ENCODE peak calls at places on chromosome 18, in nine cellular contexts. Y, P, D, H, X, L, B, N and R are unnamed samples.

GRCh38 chr18:75247041-75247551 is 36.5 kb downstream of the TSHZ1 start:
- DNase-seq in L (peak), H (no peak), B (no peak), N (no peak), Y (no peak), D (no peak), P (no peak), X (no peak), R (peak)

GRCh38 chr18:63708650-63709049 is 5.9 kb downstream of the SERPINB11 start:
- DNase-seq in D (no peak), H (no peak), B (no peak), X (no peak), N (peak), P (no peak), L (peak), Y (no peak), R (peak)

GRCh38 chr18:10530852-10531251 is 5.0 kb downstream of the NAPG start:
- DNase-seq in Y (no peak), B (peak), N (no peak), X (no peak), L (no peak), D (no peak), H (no peak), P (no peak), R (peak)

GRCh38 chr18:75727479-75727878 is 300.0 kb upstream of the SMIM21 start:
- DNase-seq in D (peak), Y (peak), P (no peak), B (peak), N (no peak), X (no peak), L (peak), H (no peak), R (peak)

GRCh38 chr18:49487711-49488310 is 777 bp upstream of the C18orf32 start:
- DNase-seq in P (no peak), H (no peak), N (no peak), B (no peak), Y (no peak), X (no peak), D (no peak), L (no peak), R (peak)

GRCh38 chr18:49819768-49820662 is 6.7 kb upstream of the ACAA2 start:
- DNase-seq in D (peak), N (no peak), B (no peak), H (no peak), X (no peak), Y (no peak), L (no peak), P (no peak), R (peak)

GRCh38 chr18:61896767-61897166 is 4.0 kb upstream of the RNF152 start:
- DNase-seq in D (peak), X (no peak), Y (no peak), L (peak), N (no peak), B (peak), P (peak), H (no peak), R (peak)

GRCh38 chr18:8990276-8991031 is 112.0 kb upstream of the NDUFV2 start:
- DNase-seq in Y (no peak), X (peak), L (peak), P (no peak), B (no peak), H (no peak), D (peak), N (no peak), R (no peak)

GRCh38 chr18:74459877-74460276 is 2.8 kb upstream of the DIPK1C start:
- DNase-seq in P (no peak), H (no peak), B (no peak), L (no peak), D (no peak), Y (no peak), X (no peak), N (no peak), R (no peak)

GRCh38 chr18:55018602-55019001 is 59.3 kb upstream of the CCDC68 start:
- DNase-seq in B (no peak), D (no peak), Y (no peak), X (no peak), N (no peak), P (no peak), L (peak), H (no peak), R (peak)

GRCh38 chr18:48544116-48544515 is 5.3 kb downstream of the CTIF start:
- DNase-seq in P (no peak), B (no peak), X (no peak), N (no peak), L (no peak), D (no peak), H (no peak), Y (no peak), R (no peak)

GRCh38 chr18:11121426-11121825 is 27.9 kb downstream of the PIEZO2 start:
- DNase-seq in N (no peak), P (no peak), B (no peak), L (no peak), Y (no peak), H (no peak), X (no peak), D (no peak), R (peak)

GRCh38 chr18:58829263-58829662 is 35.4 kb upstream of the ZNF532 start:
- DNase-seq in P (no peak), H (no peak), L (no peak), X (no peak), B (no peak), N (no peak), Y (no peak), D (no peak), R (peak)

GRCh38 chr18:58128286-58129018 is 84.4 kb downstream of the NEDD4L start:
- DNase-seq in Y (no peak), D (peak), H (no peak), B (peak), N (no peak), P (no peak), X (no peak), L (no peak), R (no peak)

GRCh38 chr18:75212626-75213110 is 2.1 kb downstream of the TSHZ1 start:
- DNase-seq in Y (no peak), L (no peak), P (no peak), X (no peak), B (peak), N (no peak), H (no peak), D (no peak), R (no peak)

GRCh38 chr18:12657048-12657848 is 659 bp downstream of the SPIRE1 start:
- DNase-seq in Y (no peak), N (no peak), D (peak), H (peak), P (no peak), X (peak), L (peak), B (peak), R (peak)

GRCh38 chr18:26017929-26018328 is 72.5 kb downstream of the SS18 start:
- DNase-seq in P (no peak), N (no peak), Y (no peak), L (no peak), X (no peak), D (no peak), H (no peak), B (no peak), R (no peak)

GRCh38 chr18:5951515-5952081 is 56.3 kb upstream of the TMEM200C start:
- DNase-seq in D (no peak), Y (no peak), B (no peak), N (no peak), L (no peak), P (no peak), X (no peak), H (no peak), R (no peak)

GRCh38 chr18:55109818-55110414 is 150.7 kb upstream of the CCDC68 start:
- DNase-seq in B (no peak), H (no peak), X (no peak), L (no peak), Y (no peak), D (no peak), N (no peak), P (no peak), R (no peak)

GRCh38 chr18:56139792-56140254 is 498.6 kb downstream of the TXNL1 start:
- DNase-seq in P (no peak), Y (no peak), D (peak), X (peak), N (peak), B (peak), L (peak), H (no peak), R (peak)

GRCh38 chr18:30387401-30387800 is 655.1 kb downstream of the DSC3 start:
- DNase-seq in X (no peak), D (no peak), P (no peak), H (no peak), Y (no peak), L (no peak), B (no peak), N (no peak), R (no peak)

GRCh38 chr18:62784338-62784965 is 69.1 kb downstream of the PHLPP1 start:
- DNase-seq in X (no peak), Y (no peak), B (no peak), L (no peak), D (no peak), P (no peak), N (no peak), H (no peak), R (peak)

GRCh38 chr18:52340466-52341378 is 725 bp downstream of the DCC start:
- DNase-seq in Y (no peak), X (peak), B (no peak), L (no peak), N (no peak), P (no peak), D (no peak), H (no peak), R (no peak)

GRCh38 chr18:22342625-22343024 is 75.1 kb downstream of the CTAGE1 start:
- DNase-seq in H (no peak), B (peak), X (no peak), L (peak), Y (no peak), D (peak), N (no peak), P (peak), R (peak)

GRCh38 chr18:7923105-7923504 is 356.0 kb downstream of the PTPRM start:
- DNase-seq in L (no peak), X (no peak), P (no peak), H (no peak), B (no peak), D (no peak), Y (no peak), N (no peak), R (no peak)
- H3K4me3 ChIP-seq in L (no peak), X (no peak), P (no peak), H (no peak), B (no peak), D (no peak), Y (no peak), N (no peak), R (no peak)

GRCh38 chr18:79026491-79026890 is 42.7 kb upstream of the ATP9B start:
- DNase-seq in D (no peak), X (no peak), N (no peak), H (no peak), B (no peak), L (no peak), P (no peak), Y (no peak), R (no peak)
- TF ChIP-seq CTCF in D (no peak), X (no peak), N (no peak), H (no peak), B (no peak), L (no peak), P (no peak), Y (peak), R (no peak)

DNA sequence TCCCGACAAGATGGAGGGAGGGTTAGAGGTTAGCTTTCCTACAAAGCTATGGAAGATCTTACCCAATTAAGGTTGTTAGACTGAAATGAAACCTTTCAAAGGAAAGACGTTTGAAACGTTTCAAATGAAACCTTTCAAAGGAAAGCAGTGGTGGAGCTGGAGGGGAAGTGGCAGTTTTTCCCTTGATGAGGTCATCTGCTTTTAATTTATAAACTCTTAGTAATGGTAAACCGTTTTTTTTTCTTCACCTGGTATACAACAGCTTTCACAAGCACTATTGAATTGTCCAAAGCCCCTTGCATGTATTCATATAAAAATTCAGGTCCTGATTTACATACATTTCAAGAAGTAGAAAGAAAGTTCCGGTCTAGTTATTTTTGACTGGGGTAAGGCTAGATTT is 7.4 kb downstream of the PMAIP1 start:
- DNase-seq in D (no peak), Y (peak), L (peak), N (no peak), B (no peak), X (no peak), P (no peak), H (no peak), R (no peak)
- H3K4me3 ChIP-seq in D (no peak), Y (peak), L (no peak), N (no peak), B (no peak), X (no peak), P (no peak), H (no peak), R (no peak)

DNA sequence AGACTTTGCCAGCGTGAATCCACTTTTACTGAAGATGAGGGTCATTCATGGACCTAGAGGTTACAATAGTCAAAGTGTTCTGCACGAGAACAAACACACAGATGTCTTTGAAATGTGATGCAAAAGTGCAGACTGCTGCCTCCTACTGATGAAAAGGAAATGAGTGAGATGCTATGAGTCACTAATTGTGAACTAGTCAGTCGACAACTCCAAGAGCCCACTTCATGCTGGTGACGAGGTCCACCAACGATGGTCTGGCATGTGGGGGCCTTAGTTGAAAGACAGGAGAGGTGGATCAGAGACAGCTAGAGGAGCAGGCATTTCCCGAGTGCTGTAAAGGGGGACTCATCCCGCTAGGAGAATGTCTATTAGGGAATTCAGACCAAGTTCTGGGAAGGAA is 17.1 kb upstream of the ZNF236 start:
- DNase-seq in N (no peak), X (no peak), D (no peak), Y (no peak), P (no peak), H (no peak), L (peak), B (no peak), R (peak)
- TF ChIP-seq CTCF in N (no peak), X (no peak), D (no peak), Y (peak), P (peak), H (no peak), L (peak), B (no peak), R (peak)

DNA sequence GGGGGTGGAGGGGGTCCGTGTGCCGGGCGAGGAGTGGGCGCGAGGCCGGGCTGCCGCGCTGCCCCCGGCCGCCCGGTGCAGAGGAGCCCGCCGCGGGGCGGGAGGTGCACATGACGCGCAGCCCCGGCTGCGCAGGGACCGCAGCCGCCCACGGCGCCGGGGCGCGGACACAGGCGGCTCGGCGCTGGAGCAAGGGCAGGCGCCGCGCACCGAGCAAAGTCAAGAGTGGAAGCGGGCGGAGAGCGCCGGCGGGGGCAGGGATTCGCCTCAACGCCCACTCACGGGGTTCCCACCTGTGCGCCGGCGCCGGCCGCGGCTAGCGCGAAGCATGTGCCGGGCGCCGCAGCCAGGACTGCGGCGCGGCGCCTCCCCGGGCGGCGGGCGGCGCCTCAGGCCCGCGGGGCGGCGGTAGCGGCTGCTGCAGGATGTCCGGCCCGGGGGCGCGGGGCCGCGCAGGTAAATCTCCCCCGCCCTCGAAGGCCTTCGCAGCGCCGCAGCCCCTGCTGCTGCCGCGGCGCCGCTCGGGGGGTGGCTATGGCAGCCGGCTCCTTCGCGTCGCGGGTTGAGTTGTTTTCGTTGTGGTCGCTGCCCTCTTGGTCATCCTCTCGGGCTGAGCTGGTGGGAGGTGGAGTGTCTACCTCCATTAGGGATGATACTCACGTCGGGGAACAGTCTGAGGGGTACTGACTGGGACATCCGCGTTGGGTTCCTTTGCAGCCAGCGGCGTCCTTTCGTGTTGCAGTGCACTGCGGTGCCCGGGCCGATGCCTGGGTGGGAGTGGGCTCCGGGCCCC is 216.3 kb upstream of the DTNA start:
- DNase-seq in Y (no peak), N (no peak), B (peak), P (no peak), H (peak), X (peak), D (peak), L (no peak), R (no peak)
- H3K4me3 ChIP-seq in Y (no peak), N (peak), B (peak), P (peak), H (peak), X (peak), D (peak), L (peak), R (peak)

GRCh38 chr18:50982802-50983179 is 15.0 kb downstream of the ELAC1 start:
- DNase-seq in N (no peak), B (no peak), L (no peak), X (no peak), Y (no peak), H (no peak), D (no peak), P (no peak), R (peak)
- TF ChIP-seq CTCF in N (no peak), B (no peak), L (no peak), X (no peak), Y (peak), H (no peak), D (no peak), P (no peak), R (no peak)